ENCODE peak calls at places on chromosomes 16 and 17, in seven cellular contexts. F is H1, S is HepG2, I is SK-N-SH, J is GM12878, Z is HCT116, M is K562. V is an unnamed sample.

GRCh38 chr17:44996304-44996703 is 28.2 kb upstream of the C1QL1 start:
- DNase-seq in F (no peak), M (no peak), Z (no peak), I (no peak), J (no peak), S (no peak), V (no peak)

GRCh38 chr17:78146471-78146869 is 285 bp downstream of the C17orf99 start:
- DNase-seq in F (no peak), I (no peak), M (no peak), J (no peak), S (no peak), Z (no peak), V (no peak)

GRCh38 chr16:16018705-16019104 is 69.3 kb downstream of the ABCC1 start:
- DNase-seq in J (no peak), M (no peak), Z (no peak), I (no peak), F (no peak), S (peak), V (no peak)

GRCh38 chr16:77807-78443 is at the start of gene MPG:
- DNase-seq in F (peak), J (no peak), I (peak), M (peak), S (peak), Z (no peak), V (peak)

GRCh38 chr17:73283841-73284282 is 22.2 kb upstream of the CPSF4L start:
- DNase-seq in J (no peak), M (no peak), F (peak), S (no peak), Z (no peak), I (peak), V (no peak)

GRCh38 chr16:75070055-75070841 is 46.3 kb downstream of the LDHD start:
- DNase-seq in F (no peak), J (no peak), Z (no peak), M (peak), S (peak), I (peak), V (no peak)

GRCh38 chr16:27984121-27984520 is 79.4 kb downstream of the GSG1L start:
- DNase-seq in M (no peak), S (no peak), J (no peak), F (no peak), I (no peak), Z (no peak), V (no peak)

GRCh38 chr16:56667581-56668571 is at the start of gene MT1G:
- DNase-seq in I (peak), F (peak), J (no peak), M (no peak), Z (no peak), S (peak), V (no peak)

GRCh38 chr16:12062343-12063003 is 85.9 kb downstream of the SNX29 start:
- DNase-seq in I (no peak), J (no peak), S (no peak), F (no peak), M (no peak), Z (peak), V (no peak)

GRCh38 chr16:12869681-12870427 is 31.5 kb upstream of the SHISA9 start:
- DNase-seq in F (no peak), Z (no peak), M (no peak), J (no peak), S (no peak), I (no peak), V (no peak)

GRCh38 chr17:79919164-79919585 is 79.9 kb upstream of the CBX4 start:
- DNase-seq in F (no peak), I (peak), M (no peak), S (no peak), Z (no peak), J (no peak), V (peak)

GRCh38 chr16:30761427-30761927 is 385 bp downstream of the CFAP119 start:
- DNase-seq in S (no peak), M (peak), I (peak), J (no peak), Z (no peak), F (peak), V (peak)

GRCh38 chr17:44307387-44308186 is 814 bp upstream of the RUNDC3A start:
- DNase-seq in M (no peak), J (no peak), I (peak), S (no peak), Z (no peak), F (peak), V (peak)

GRCh38 chr17:74450231-74450630 is 16.2 kb upstream of the CD300A start:
- DNase-seq in Z (no peak), J (no peak), M (no peak), F (no peak), S (no peak), I (no peak), V (no peak)

GRCh38 chr17:68955181-68955841 is at the start of gene ABCA8:
- DNase-seq in M (no peak), S (no peak), Z (no peak), I (no peak), J (no peak), F (no peak), V (no peak)

GRCh38 chr17:77736721-77737120 is 221.8 kb upstream of the TNRC6C start:
- DNase-seq in Z (no peak), I (no peak), F (no peak), S (no peak), J (no peak), M (no peak), V (no peak)

GRCh38 chr16:9002042-9002441 is 38.3 kb upstream of the USP7 start:
- DNase-seq in I (no peak), F (no peak), S (no peak), J (no peak), M (no peak), Z (no peak), V (no peak)

GRCh38 chr17:56779306-56779705 is 54.4 kb downstream of the C17orf67 start:
- DNase-seq in S (no peak), J (no peak), F (no peak), M (no peak), I (no peak), Z (no peak), V (no peak)

GRCh38 chr17:47698749-47699535 is 5.0 kb downstream of the TBKBP1 start:
- DNase-seq in M (peak), J (no peak), S (no peak), Z (no peak), F (peak), I (peak), V (peak)

GRCh38 chr16:67528222-67528869 is at the start of gene RIPOR1:
- DNase-seq in Z (no peak), S (peak), I (peak), F (peak), J (no peak), M (peak), V (peak)

GRCh38 chr16:57781741-57782606 is 20.3 kb downstream of the KIFC3 start:
- DNase-seq in J (no peak), Z (no peak), F (no peak), I (no peak), M (no peak), S (peak), V (no peak)

GRCh38 chr16:9096416-9096952 is 5.0 kb downstream of the HAPSTR1 start:
- DNase-seq in J (no peak), M (no peak), F (no peak), I (no peak), Z (no peak), S (no peak), V (no peak)

GRCh38 chr17:17055286-17056166 is 13.3 kb downstream of the MPRIP start:
- DNase-seq in J (no peak), M (no peak), F (no peak), S (no peak), Z (no peak), I (no peak), V (peak)

GRCh38 chr17:8162997-8163977 is 539 bp upstream of the VAMP2 start:
- DNase-seq in I (peak), S (no peak), J (no peak), F (peak), Z (no peak), M (no peak), V (no peak)

GRCh38 chr16:53080345-53081031 is 25.7 kb downstream of the CHD9 start:
- DNase-seq in I (peak), J (no peak), F (no peak), Z (no peak), S (no peak), M (no peak), V (peak)
- TF ChIP-seq JUND in I (no peak), J (no peak), F (no peak), Z (no peak), S (no peak), M (no peak), V (no peak)

DNA sequence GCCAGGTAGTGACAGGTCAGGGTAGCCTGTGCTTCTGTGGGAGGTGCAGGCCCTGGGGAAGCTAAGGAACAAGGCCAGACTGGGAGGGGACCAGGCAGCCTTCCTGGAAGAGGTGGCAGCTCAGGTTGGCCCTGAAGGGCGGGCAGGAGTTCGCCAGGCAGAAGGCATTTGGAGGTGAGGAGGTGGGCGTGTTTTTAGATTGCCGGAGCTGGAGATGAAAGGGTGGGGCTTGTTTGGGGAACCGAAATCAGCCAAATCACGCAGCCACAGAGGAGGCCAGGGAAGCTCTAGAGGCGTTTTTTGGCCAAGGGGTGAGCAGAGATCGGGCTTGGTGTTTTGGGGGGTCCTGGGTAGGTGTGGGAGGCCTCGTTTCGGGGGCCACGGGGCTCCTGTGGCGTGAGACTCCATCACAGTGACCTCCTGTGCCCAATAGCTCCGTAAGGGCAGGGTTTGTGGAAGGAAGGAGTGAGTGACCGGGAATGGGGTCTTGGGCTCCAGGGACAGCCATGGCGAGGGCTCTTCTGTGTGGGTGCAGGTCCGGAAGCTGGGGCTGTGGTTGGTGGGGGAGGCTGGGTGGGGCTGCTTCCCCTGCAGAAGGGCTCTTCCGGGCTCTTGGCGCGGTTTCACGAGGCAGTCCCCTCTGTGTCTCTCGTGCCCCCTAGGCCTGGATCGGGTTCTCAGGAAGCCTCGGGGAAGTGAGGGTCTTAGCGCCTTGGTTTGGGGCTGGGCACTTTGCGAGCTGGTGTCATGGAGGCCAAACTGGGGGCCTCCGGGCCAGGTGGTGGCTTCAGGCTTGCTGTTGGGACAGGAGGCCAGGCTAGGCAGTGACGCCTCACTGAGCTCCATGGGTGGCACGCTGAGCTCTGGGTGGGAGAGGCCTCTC is 7.8 kb downstream of the ADCY7 start:
- DNase-seq in J (peak), Z (no peak), F (no peak), M (peak), S (no peak), I (no peak), V (no peak)
- TF ChIP-seq JUND in J (no peak), Z (no peak), F (no peak), M (no peak), S (no peak), I (no peak), V (no peak)

GRCh38 chr16:4412159-4412558 is 4.2 kb downstream of the CORO7 start:
- DNase-seq in I (no peak), F (no peak), Z (no peak), J (no peak), M (no peak), S (no peak), V (no peak)

GRCh38 chr16:4411684-4412083 is 4.7 kb downstream of the CORO7 start:
- DNase-seq in S (no peak), M (no peak), J (no peak), F (no peak), Z (no peak), I (peak), V (no peak)

GRCh38 chr16:4408323-4408690 is 8.1 kb downstream of the CORO7 start:
- DNase-seq in S (no peak), I (no peak), F (no peak), Z (no peak), M (no peak), J (no peak), V (no peak)

GRCh38 chr16:4409081-4409932 is 7.1 kb downstream of the CORO7 start:
- DNase-seq in S (no peak), Z (no peak), M (no peak), I (peak), J (no peak), F (peak), V (no peak)

DNA sequence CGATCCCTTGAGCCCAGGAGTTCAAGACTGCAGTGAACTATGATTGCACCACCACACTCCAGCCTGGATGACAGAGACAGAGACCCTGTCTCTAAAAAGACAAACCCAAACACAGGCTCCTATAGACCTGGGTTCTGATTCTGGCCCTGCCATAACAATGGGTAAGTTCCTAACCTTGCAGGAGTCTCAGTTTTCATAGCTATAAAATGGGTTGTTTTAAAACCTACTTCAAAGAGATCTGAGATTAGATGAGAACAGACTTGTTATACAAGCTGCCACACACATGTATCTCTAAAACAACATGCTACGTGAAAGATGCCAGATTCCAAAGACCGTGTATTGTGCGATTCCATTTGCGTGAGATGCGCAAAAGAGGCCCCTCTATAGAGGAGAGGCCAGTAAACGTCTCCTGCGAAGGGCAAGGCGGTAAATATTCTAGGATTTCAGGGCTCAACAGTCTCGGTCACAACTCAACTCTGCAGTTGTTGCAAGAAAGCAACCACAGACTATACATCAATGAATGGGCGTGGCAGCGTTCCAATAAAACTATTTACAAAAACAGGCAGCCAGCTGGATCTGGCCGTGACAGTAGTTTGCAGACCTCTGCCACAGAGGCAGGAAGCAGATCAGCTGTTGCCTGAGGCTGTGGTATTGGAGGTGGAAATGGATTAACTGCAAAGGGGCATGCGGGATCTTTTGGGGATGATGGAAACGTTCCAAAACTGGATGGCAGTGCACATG is 5.9 kb downstream of the CORO7 start:
- DNase-seq in I (peak), F (no peak), M (no peak), J (no peak), S (no peak), Z (no peak), V (peak)
- TF ChIP-seq JUND in I (no peak), F (no peak), M (no peak), J (no peak), S (no peak), Z (no peak), V (no peak)

GRCh38 chr17:50206604-50207293 is 5.3 kb upstream of the COL1A1 start:
- DNase-seq in M (peak), J (no peak), F (peak), Z (no peak), S (no peak), I (peak), V (no peak)

GRCh38 chr17:50203589-50204345 is 2.3 kb upstream of the COL1A1 start:
- DNase-seq in S (no peak), F (no peak), M (no peak), J (no peak), I (no peak), Z (no peak), V (no peak)

GRCh38 chr17:50204431-50204830 is 3.0 kb upstream of the COL1A1 start:
- DNase-seq in F (no peak), J (no peak), S (no peak), I (no peak), Z (no peak), M (no peak), V (no peak)

GRCh38 chr17:50205931-50206505 is 4.6 kb upstream of the COL1A1 start:
- DNase-seq in J (no peak), I (no peak), S (no peak), M (no peak), F (peak), Z (no peak), V (no peak)

DNA sequence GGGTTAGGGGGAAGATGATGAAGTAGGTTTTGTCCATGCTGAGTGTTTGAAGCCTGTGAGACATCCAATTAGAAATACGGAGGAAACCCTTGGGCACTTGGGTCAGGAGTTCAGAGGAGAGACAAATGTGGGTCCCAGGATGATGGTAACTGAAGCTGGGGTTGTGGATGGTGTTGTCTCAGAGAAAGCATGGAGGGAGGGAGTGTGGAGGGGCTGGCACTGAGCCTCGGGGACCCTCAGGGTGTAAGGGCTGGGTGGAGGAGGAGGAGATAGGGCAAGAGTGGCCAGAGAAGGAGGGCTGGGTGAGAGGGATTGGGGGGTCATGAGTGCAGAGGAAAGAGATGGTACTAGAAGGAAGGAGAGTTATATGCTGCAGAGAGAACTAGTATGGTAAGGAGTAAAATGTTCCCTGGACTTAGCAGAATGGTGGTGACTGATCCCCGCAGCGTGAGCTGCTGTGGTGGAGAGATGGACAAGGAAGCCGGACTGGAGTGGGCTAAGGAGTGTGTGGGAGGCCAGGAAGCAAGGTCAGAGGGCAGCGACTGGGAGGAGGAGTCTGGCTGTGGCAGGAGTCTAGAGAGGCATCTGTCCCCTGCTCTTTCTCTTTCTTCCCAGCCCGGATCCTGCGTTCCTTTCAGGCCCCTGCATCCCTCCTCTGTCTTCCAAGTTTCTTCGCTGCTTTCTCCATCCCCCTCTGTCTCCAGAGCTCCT is 3.8 kb upstream of the COL1A1 start:
- DNase-seq in S (no peak), M (peak), Z (no peak), I (no peak), J (no peak), F (peak), V (no peak)
- TF ChIP-seq JUND in S (no peak), M (no peak), Z (no peak), I (no peak), J (no peak), F (no peak), V (no peak)

DNA sequence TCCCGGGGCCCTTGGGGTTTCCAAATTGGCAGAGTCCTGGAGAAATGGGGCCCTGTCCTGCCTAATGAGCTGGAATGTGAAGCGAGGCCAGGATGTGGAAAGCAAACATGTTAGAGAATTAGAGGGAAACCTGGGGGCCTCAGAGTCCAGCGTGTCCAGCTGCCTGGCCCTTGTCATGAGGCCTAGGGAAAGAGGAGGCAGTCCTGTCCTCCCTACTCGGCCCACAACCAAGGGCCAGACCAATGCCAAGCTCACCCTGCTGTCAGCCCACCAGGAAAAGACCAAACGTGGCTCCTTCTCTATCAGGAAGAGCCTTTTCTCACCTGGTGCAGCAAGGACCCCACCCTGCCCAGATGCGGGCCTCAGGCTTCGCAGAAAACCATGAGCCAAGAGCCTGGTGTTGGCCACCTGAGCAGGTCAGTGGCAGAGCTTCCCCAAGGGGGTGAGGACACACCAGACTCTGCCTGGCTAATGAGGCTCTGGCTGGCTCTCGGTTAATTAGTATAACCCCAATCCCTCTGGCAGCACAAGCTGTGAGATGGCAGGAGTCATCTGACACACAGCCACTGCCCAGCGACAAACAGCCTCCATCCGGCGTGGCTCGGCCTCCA is 10.1 kb downstream of the TEKT5 start:
- DNase-seq in I (no peak), M (no peak), S (no peak), F (no peak), J (no peak), Z (no peak), V (no peak)
- TF ChIP-seq JUND in I (no peak), M (no peak), S (no peak), F (no peak), J (no peak), Z (no peak), V (no peak)